ENCODE peak calls at places on chromosomes 13 and 19, in five cellular contexts. V is Calu3; C is stimulated activated CD4-positive, alpha-beta T cell treated with anti-CD3 and anti-CD28 coated beads, Interleukin-2, amount 100 ng/mL, for 48 hours; A is memory B cell; P is SK-N-SH. M is an unnamed sample.

GRCh38 chr19:1610579-1610978 is 5.3 kb upstream of the UQCR11 start:
- DNase-seq in P (no peak), C (no peak), V (no peak), A (no peak), M (no peak)

GRCh38 chr19:29609636-29610035 is 3.6 kb downstream of the POP4 start:
- DNase-seq in C (no peak), V (no peak), P (no peak), A (no peak), M (no peak)

GRCh38 chr13:37138169-37138568 is 32.7 kb upstream of the CSNK1A1L start:
- DNase-seq in P (no peak), V (no peak), A (no peak), C (no peak), M (no peak)

GRCh38 chr19:30745476-30745985 is 373.3 kb downstream of the ZNF536 start:
- DNase-seq in V (no peak), A (no peak), C (no peak), P (no peak), M (no peak)

GRCh38 chr19:12720851-12721655 is 2.7 kb downstream of the TNPO2 start:
- DNase-seq in A (no peak), V (no peak), C (no peak), P (peak), M (no peak)

GRCh38 chr13:75250526-75251183 is 231.3 kb downstream of the TBC1D4 start:
- DNase-seq in C (no peak), V (no peak), A (no peak), P (no peak), M (no peak)

GRCh38 chr19:23799321-23799720 is 40.6 kb upstream of the ZNF681 start:
- DNase-seq in A (no peak), C (no peak), V (no peak), P (no peak), M (no peak)

GRCh38 chr13:37621811-37622361 is 23.3 kb upstream of the POSTN start:
- DNase-seq in P (no peak), C (no peak), A (no peak), V (no peak), M (no peak)

GRCh38 chr13:20461860-20462532 is 63.7 kb downstream of the CRYL1 start:
- DNase-seq in V (no peak), A (no peak), C (no peak), P (no peak), M (no peak)

GRCh38 chr19:48752511-48753365 is at the start of gene FUT1:
- DNase-seq in A (no peak), P (peak), V (peak), C (no peak), M (no peak)

GRCh38 chr13:30181856-30182651 is 125.3 kb downstream of the KATNAL1 start:
- DNase-seq in P (no peak), V (no peak), A (no peak), C (no peak), M (no peak)

GRCh38 chr13:65260938-65261880 is 1968.9 kb downstream of the PCDH9 start:
- DNase-seq in V (no peak), A (no peak), C (no peak), P (no peak), M (no peak)

GRCh38 chr19:55867101-55867500 is 30.8 kb downstream of the NLRP4 start:
- DNase-seq in V (no peak), P (no peak), C (no peak), A (no peak), M (no peak)

GRCh38 chr13:83223546-83223945 is 658.7 kb downstream of the SLITRK1 start:
- DNase-seq in A (no peak), V (no peak), C (no peak), P (no peak), M (no peak)

GRCh38 chr19:8387688-8388611 is 2.2 kb upstream of the RAB11B start:
- DNase-seq in A (no peak), P (no peak), C (no peak), V (no peak), M (no peak)

GRCh38 chr13:59621791-59622190 is 541.9 kb downstream of the DIAPH3 start:
- DNase-seq in C (no peak), V (no peak), P (no peak), A (no peak), M (no peak)

GRCh38 chr19:13079542-13079986 is 23.1 kb downstream of the LYL1 start:
- DNase-seq in P (peak), A (no peak), C (no peak), V (peak), M (no peak)

GRCh38 chr19:5149508-5149907 is 180.6 kb downstream of the KDM4B start:
- DNase-seq in A (no peak), P (no peak), C (no peak), V (no peak), M (no peak)

GRCh38 chr19:46469541-46470185 is 1.7 kb downstream of the PNMA8A start:
- DNase-seq in V (no peak), C (no peak), P (no peak), A (no peak), M (no peak)

GRCh38 chr13:46321494-46322225 is 65.4 kb downstream of the RUBCNL start:
- DNase-seq in P (peak), A (peak), V (peak), C (peak), M (no peak)

GRCh38 chr13:44300895-44301638 is 72.6 kb upstream of the SERP2 start:
- DNase-seq in C (no peak), V (peak), P (no peak), A (no peak), M (no peak)

GRCh38 chr13:111568290-111568689 is 247.8 kb downstream of the TEX29 start:
- DNase-seq in A (no peak), V (no peak), C (no peak), P (no peak), M (no peak)

GRCh38 chr19:33241530-33242101 is 16.0 kb upstream of the SLC7A10 start:
- DNase-seq in V (peak), P (peak), C (no peak), A (no peak), M (no peak)

GRCh38 chr19:35294328-35294727 is 2.4 kb downstream of the MAG start:
- DNase-seq in P (no peak), C (no peak), V (no peak), A (no peak), M (no peak)

GRCh38 chr13:114063545-114064515 is 68.6 kb downstream of the RASA3 start:
- DNase-seq in A (no peak), P (peak), C (no peak), V (peak), M (no peak)

GRCh38 chr13:50611117-50611781 is 232.2 kb downstream of the DLEU7 start:
- DNase-seq in C (no peak), A (no peak), V (no peak), P (no peak), M (no peak)

GRCh38 chr13:32910530-32910929 is 105.7 kb upstream of the KL start:
- DNase-seq in A (no peak), P (no peak), V (no peak), C (no peak), M (no peak)

GRCh38 chr13:109139346-109139745 is 509.9 kb downstream of the MYO16 start:
- DNase-seq in A (no peak), C (no peak), P (no peak), V (no peak), M (no peak)

GRCh38 chr19:44303976-44304568 is 753 bp downstream of the ZNF235 start:
- DNase-seq in A (no peak), C (no peak), V (no peak), P (peak), M (no peak)

GRCh38 chr19:33052352-33052972 is 12.2 kb downstream of the RHPN2 start:
- DNase-seq in V (peak), A (no peak), C (no peak), P (no peak), M (no peak)

GRCh38 chr13:71828117-71828516 is 38.9 kb downstream of the DACH1 start:
- DNase-seq in C (no peak), P (no peak), A (no peak), V (no peak), M (no peak)

GRCh38 chr13:95704510-95704909 is 27.6 kb downstream of the DNAJC3 start:
- DNase-seq in A (no peak), C (no peak), P (peak), V (no peak), M (no peak)

GRCh38 chr19:54424660-54425381 is 9.6 kb downstream of the TTYH1 start:
- DNase-seq in C (no peak), V (no peak), A (no peak), P (no peak), M (no peak)

GRCh38 chr13:48575014-48575413 is 42.1 kb upstream of the RCBTB2 start:
- DNase-seq in P (no peak), V (no peak), C (no peak), A (no peak), M (no peak)

GRCh38 chr19:2422951-2423880 is 4.2 kb downstream of the TIMM13 start:
- DNase-seq in A (no peak), P (no peak), C (no peak), V (no peak), M (no peak)

GRCh38 chr13:101893021-101893420 is 440.5 kb downstream of the ITGBL1 start:
- DNase-seq in P (no peak), V (no peak), A (no peak), C (no peak), M (no peak)

GRCh38 chr13:21071894-21072293 is 10.5 kb upstream of the LATS2 start:
- DNase-seq in C (no peak), A (no peak), P (no peak), V (no peak), M (no peak)

GRCh38 chr19:804419-805160 is 7.3 kb downstream of the PTBP1 start:
- DNase-seq in C (no peak), A (no peak), V (no peak), P (no peak), M (no peak)

GRCh38 chr13:98174321-98174720 is 2.7 kb downstream of the RNF113B start:
- DNase-seq in V (no peak), A (no peak), P (no peak), C (no peak), M (no peak)

GRCh38 chr13:33204130-33204927 is 81.2 kb downstream of the STARD13 start:
- DNase-seq in C (no peak), P (peak), A (no peak), V (no peak), M (no peak)